ENCODE peak calls at places on chromosomes 1 and 21, in four cellular contexts. C is activated naive CD4-positive, alpha-beta T cell treated with anti-CD3 and anti-CD28 coated beads, Interleukin-2, amount 10 ng/mL, durations not matched to agents 7 days and 5 days; R is cardiac muscle cell; W is activated B cell treated with CpG ODN at 0.5 μM for 24 hours. G is an unnamed sample.

GRCh38 chr1:24929876-24930702 is at the start of gene RUNX3:
- DNase-seq in C (peak; percentile 93), R (peak; percentile 35), W (peak; percentile 94), G (peak; percentile 85)

GRCh38 chr21:39125752-39126485 is 57.3 kb downstream of the PSMG1 start:
- DNase-seq in C (no peak), R (peak; percentile 85), W (no peak), G (peak; percentile 86)

GRCh38 chr1:198663996-198664789 is 25.4 kb downstream of the PTPRC start:
- DNase-seq in C (no peak), R (no peak), W (no peak), G (no peak)

GRCh38 chr1:17016317-17016661 is 4.6 kb upstream of the ATP13A2 start:
- DNase-seq in C (no peak), R (no peak), W (no peak), G (no peak)

GRCh38 chr1:30334767-30335166 is 388.6 kb downstream of the MATN1 start:
- DNase-seq in C (no peak), R (no peak), W (no peak), G (no peak)

GRCh38 chr1:200794506-200795065 is 55.9 kb downstream of the CAMSAP2 start:
- DNase-seq in C (no peak), R (no peak), W (no peak), G (no peak)

GRCh38 chr21:39153842-39154241 is 29.4 kb downstream of the PSMG1 start:
- DNase-seq in C (no peak), R (no peak), W (no peak), G (no peak)

GRCh38 chr1:85274969-85275453 is 1.4 kb downstream of the BCL10 start:
- DNase-seq in C (no peak), R (no peak), W (no peak), G (no peak)

GRCh38 chr1:160243767-160244166 is 18.6 kb downstream of the DCAF8 start:
- DNase-seq in C (no peak), R (no peak), W (no peak), G (no peak)

GRCh38 chr1:232820431-232820830 is 15.2 kb downstream of the MAP10 start:
- DNase-seq in C (no peak), R (no peak), W (no peak), G (no peak)

GRCh38 chr1:225437710-225438437 is 10.0 kb upstream of the LBR start:
- DNase-seq in C (no peak), R (no peak), W (no peak), G (peak; percentile 78)

GRCh38 chr1:25031601-25031965 is 101.5 kb upstream of the RUNX3 start:
- DNase-seq in C (peak; percentile 40), R (no peak), W (peak; percentile 71), G (no peak)

G was measured in endodermal cell.